ENCODE peak calls at places on chromosome 22, in five cellular contexts. One of them, this sample, is unnamed.

GRCh38 chr22:47400701-47401591 is 638.5 kb downstream of the TBC1D22A start:
- DNase-seq in foreskin fibroblast: no peak
- DNase-seq in BJ: no peak
- DNase-seq in cardiac fibroblast: no peak
- DNase-seq in astrocyte of the spinal cord: no peak
- DNase-seq in this sample: no peak

GRCh38 chr22:43343262-43343988 is at the start of gene SCUBE1:
- DNase-seq in foreskin fibroblast: peak
- DNase-seq in BJ: no peak
- DNase-seq in astrocyte of the spinal cord: no peak
- DNase-seq in cardiac fibroblast: peak
- DNase-seq in this sample: no peak

GRCh38 chr22:42877158-42877557 is 20.1 kb upstream of the ARFGAP3 start:
- DNase-seq in astrocyte of the spinal cord: no peak
- DNase-seq in foreskin fibroblast: no peak
- DNase-seq in BJ: no peak
- DNase-seq in cardiac fibroblast: no peak
- DNase-seq in this sample: no peak

GRCh38 chr22:49628351-49629023 is 199.2 kb downstream of the BRD1 start:
- DNase-seq in foreskin fibroblast: no peak
- DNase-seq in BJ: no peak
- DNase-seq in cardiac fibroblast: no peak
- DNase-seq in astrocyte of the spinal cord: no peak
- DNase-seq in this sample: no peak

GRCh38 chr22:48185656-48186055 is 1423.2 kb downstream of the TBC1D22A start:
- DNase-seq in foreskin fibroblast: no peak
- DNase-seq in cardiac fibroblast: no peak
- DNase-seq in BJ: no peak
- DNase-seq in astrocyte of the spinal cord: no peak
- DNase-seq in this sample: no peak

GRCh38 chr22:20531404-20532181 is 24.2 kb downstream of the MED15 start:
- DNase-seq in foreskin fibroblast: peak
- DNase-seq in cardiac fibroblast: peak
- DNase-seq in BJ: no peak
- DNase-seq in astrocyte of the spinal cord: peak
- DNase-seq in this sample: no peak

GRCh38 chr22:43233529-43233928 is 46.6 kb upstream of the TTLL12 start:
- DNase-seq in foreskin fibroblast: no peak
- DNase-seq in astrocyte of the spinal cord: no peak
- DNase-seq in BJ: no peak
- DNase-seq in cardiac fibroblast: no peak
- DNase-seq in this sample: no peak

GRCh38 chr22:50625568-50626313 is 2.2 kb downstream of the ARSA start:
- DNase-seq in foreskin fibroblast: no peak
- DNase-seq in cardiac fibroblast: no peak
- DNase-seq in BJ: no peak
- DNase-seq in astrocyte of the spinal cord: no peak
- DNase-seq in this sample: no peak

GRCh38 chr22:43289976-43290663 is 53.1 kb downstream of the SCUBE1 start:
- DNase-seq in foreskin fibroblast: peak
- DNase-seq in astrocyte of the spinal cord: peak
- DNase-seq in cardiac fibroblast: peak
- DNase-seq in BJ: no peak
- DNase-seq in this sample: no peak

GRCh38 chr22:49976439-49977175 is 16.0 kb downstream of the PIM3 start:
- DNase-seq in cardiac fibroblast: no peak
- DNase-seq in astrocyte of the spinal cord: no peak
- DNase-seq in BJ: no peak
- DNase-seq in foreskin fibroblast: no peak
- DNase-seq in this sample: no peak

GRCh38 chr22:49869855-49870712 is 16.4 kb downstream of the ZBED4 start:
- DNase-seq in foreskin fibroblast: no peak
- DNase-seq in astrocyte of the spinal cord: no peak
- DNase-seq in BJ: no peak
- DNase-seq in cardiac fibroblast: no peak
- DNase-seq in this sample: no peak

GRCh38 chr22:46984751-46985506 is 222.5 kb downstream of the TBC1D22A start:
- DNase-seq in BJ: peak
- DNase-seq in astrocyte of the spinal cord: peak
- DNase-seq in cardiac fibroblast: peak
- DNase-seq in foreskin fibroblast: peak
- DNase-seq in this sample: peak

GRCh38 chr22:48883211-48883960 is 944.3 kb downstream of the BRD1 start:
- DNase-seq in BJ: no peak
- DNase-seq in astrocyte of the spinal cord: no peak
- DNase-seq in cardiac fibroblast: no peak
- DNase-seq in foreskin fibroblast: no peak
- DNase-seq in this sample: no peak

GRCh38 chr22:23182289-23183106 is 2.2 kb downstream of the BCR start:
- DNase-seq in foreskin fibroblast: peak
- DNase-seq in astrocyte of the spinal cord: no peak
- DNase-seq in cardiac fibroblast: no peak
- DNase-seq in BJ: no peak
- DNase-seq in this sample: no peak

GRCh38 chr22:35971418-35972119 is 57.1 kb downstream of the RBFOX2 start:
- DNase-seq in BJ: peak
- DNase-seq in astrocyte of the spinal cord: peak
- DNase-seq in foreskin fibroblast: peak
- DNase-seq in cardiac fibroblast: peak
- DNase-seq in this sample: peak

GRCh38 chr22:42299586-42300285 is 29.3 kb upstream of the TCF20 start:
- DNase-seq in foreskin fibroblast: no peak
- DNase-seq in cardiac fibroblast: no peak
- DNase-seq in BJ: no peak
- DNase-seq in astrocyte of the spinal cord: no peak
- DNase-seq in this sample: no peak

GRCh38 chr22:45200862-45201511 is 37.3 kb downstream of the NUP50 start:
- DNase-seq in astrocyte of the spinal cord: peak
- DNase-seq in cardiac fibroblast: no peak
- DNase-seq in foreskin fibroblast: no peak
- DNase-seq in BJ: no peak
- DNase-seq in this sample: no peak

GRCh38 chr22:44132724-44133123 is 48.0 kb upstream of the PARVG start:
- DNase-seq in BJ: no peak
- DNase-seq in cardiac fibroblast: no peak
- DNase-seq in foreskin fibroblast: no peak
- DNase-seq in astrocyte of the spinal cord: no peak
- DNase-seq in this sample: no peak

GRCh38 chr22:49623715-49624114 is 204.0 kb downstream of the BRD1 start:
- DNase-seq in foreskin fibroblast: no peak
- DNase-seq in cardiac fibroblast: no peak
- DNase-seq in BJ: no peak
- DNase-seq in astrocyte of the spinal cord: no peak
- DNase-seq in this sample: no peak

GRCh38 chr22:22111267-22111751 is 128.7 kb upstream of the TOP3B start:
- DNase-seq in foreskin fibroblast: peak
- DNase-seq in cardiac fibroblast: peak
- DNase-seq in BJ: no peak
- DNase-seq in astrocyte of the spinal cord: peak
- DNase-seq in this sample: no peak

GRCh38 chr22:45435544-45436139 is 22.1 kb downstream of the RIBC2 start:
- DNase-seq in foreskin fibroblast: peak
- DNase-seq in cardiac fibroblast: peak
- DNase-seq in BJ: no peak
- DNase-seq in astrocyte of the spinal cord: peak
- DNase-seq in this sample: peak

GRCh38 chr22:22030493-22031182 is 48.1 kb upstream of the TOP3B start:
- DNase-seq in foreskin fibroblast: no peak
- DNase-seq in astrocyte of the spinal cord: no peak
- DNase-seq in cardiac fibroblast: peak
- DNase-seq in BJ: no peak
- DNase-seq in this sample: no peak

GRCh38 chr22:19786264-19786585 is 25.6 kb downstream of the TBX1 start:
- DNase-seq in astrocyte of the spinal cord: no peak
- DNase-seq in BJ: no peak
- DNase-seq in cardiac fibroblast: no peak
- DNase-seq in foreskin fibroblast: no peak
- DNase-seq in this sample: no peak

GRCh38 chr22:19765477-19766234 is 5.1 kb downstream of the TBX1 start:
- DNase-seq in cardiac fibroblast: no peak
- DNase-seq in BJ: no peak
- DNase-seq in foreskin fibroblast: peak
- DNase-seq in astrocyte of the spinal cord: no peak
- DNase-seq in this sample: no peak

GRCh38 chr22:43501951-43502874 is 90.4 kb downstream of the MPPED1 start:
- DNase-seq in foreskin fibroblast: no peak
- DNase-seq in astrocyte of the spinal cord: no peak
- DNase-seq in BJ: no peak
- DNase-seq in cardiac fibroblast: no peak
- DNase-seq in this sample: no peak

GRCh38 chr22:48717076-48717810 is 1110.4 kb downstream of the BRD1 start:
- DNase-seq in foreskin fibroblast: no peak
- DNase-seq in astrocyte of the spinal cord: no peak
- DNase-seq in BJ: no peak
- DNase-seq in cardiac fibroblast: no peak
- DNase-seq in this sample: no peak

GRCh38 chr22:45271667-45272188 is 13.0 kb upstream of the UPK3A start:
- DNase-seq in astrocyte of the spinal cord: no peak
- DNase-seq in foreskin fibroblast: peak
- DNase-seq in cardiac fibroblast: peak
- DNase-seq in BJ: no peak
- DNase-seq in this sample: no peak

GRCh38 chr22:47724030-47724429 is 961.6 kb downstream of the TBC1D22A start:
- DNase-seq in foreskin fibroblast: no peak
- DNase-seq in astrocyte of the spinal cord: no peak
- DNase-seq in BJ: no peak
- DNase-seq in cardiac fibroblast: no peak
- DNase-seq in this sample: no peak

GRCh38 chr22:43481528-43482309 is 69.9 kb downstream of the MPPED1 start:
- DNase-seq in cardiac fibroblast: no peak
- DNase-seq in BJ: no peak
- DNase-seq in astrocyte of the spinal cord: no peak
- DNase-seq in foreskin fibroblast: no peak
- DNase-seq in this sample: no peak

GRCh38 chr22:50676661-50677492 is 4.3 kb downstream of the SHANK3 start:
- DNase-seq in cardiac fibroblast: no peak
- DNase-seq in BJ: no peak
- DNase-seq in astrocyte of the spinal cord: no peak
- DNase-seq in foreskin fibroblast: no peak
- DNase-seq in this sample: no peak

GRCh38 chr22:35394011-35394312 is 6.0 kb upstream of the MCM5 start:
- DNase-seq in BJ: no peak
- DNase-seq in astrocyte of the spinal cord: peak
- DNase-seq in cardiac fibroblast: no peak
- DNase-seq in foreskin fibroblast: no peak
- DNase-seq in this sample: no peak

GRCh38 chr22:35538801-35539321 is 1.8 kb upstream of the RASD2 start:
- DNase-seq in BJ: no peak
- DNase-seq in cardiac fibroblast: no peak
- DNase-seq in foreskin fibroblast: peak
- DNase-seq in astrocyte of the spinal cord: no peak
- DNase-seq in this sample: no peak

GRCh38 chr22:36196254-36197064 is 5.2 kb downstream of the APOL4 start:
- DNase-seq in cardiac fibroblast: no peak
- DNase-seq in foreskin fibroblast: no peak
- DNase-seq in BJ: no peak
- DNase-seq in astrocyte of the spinal cord: no peak
- DNase-seq in this sample: no peak

GRCh38 chr22:20486229-20486628 is 9.4 kb downstream of the KLHL22 start:
- DNase-seq in cardiac fibroblast: no peak
- DNase-seq in astrocyte of the spinal cord: no peak
- DNase-seq in BJ: no peak
- DNase-seq in foreskin fibroblast: no peak
- DNase-seq in this sample: no peak

GRCh38 chr22:24807284-24807950 is 1.4 kb downstream of the SGSM1 start:
- DNase-seq in cardiac fibroblast: peak
- DNase-seq in astrocyte of the spinal cord: no peak
- DNase-seq in BJ: no peak
- DNase-seq in foreskin fibroblast: peak
- DNase-seq in this sample: no peak
- H3K4me3 ChIP-seq in cardiac fibroblast: no peak
- H3K4me3 ChIP-seq in astrocyte of the spinal cord: no peak
- H3K4me3 ChIP-seq in BJ: no peak
- H3K4me3 ChIP-seq in foreskin fibroblast: no peak
- H3K4me3 ChIP-seq in this sample: no peak

GRCh38 chr22:26669060-26669481 is 11.7 kb downstream of the MIAT start:
- DNase-seq in BJ: no peak
- DNase-seq in cardiac fibroblast: peak
- DNase-seq in astrocyte of the spinal cord: peak
- DNase-seq in foreskin fibroblast: peak
- DNase-seq in this sample: no peak
- TF ChIP-seq CTCF in BJ: peak
- TF ChIP-seq CTCF in cardiac fibroblast: peak
- TF ChIP-seq CTCF in astrocyte of the spinal cord: peak
- TF ChIP-seq CTCF in foreskin fibroblast: peak
- TF ChIP-seq CTCF in this sample: peak

GRCh38 chr22:39530136-39530535 is 2.4 kb downstream of the RPS19BP1 start:
- DNase-seq in BJ: no peak
- DNase-seq in cardiac fibroblast: no peak
- DNase-seq in foreskin fibroblast: no peak
- DNase-seq in astrocyte of the spinal cord: no peak
- DNase-seq in this sample: no peak
- H3K4me3 ChIP-seq in BJ: no peak
- H3K4me3 ChIP-seq in cardiac fibroblast: no peak
- H3K4me3 ChIP-seq in foreskin fibroblast: no peak
- H3K4me3 ChIP-seq in astrocyte of the spinal cord: no peak
- H3K4me3 ChIP-seq in this sample: no peak

GRCh38 chr22:41285820-41286638 is at the start of gene RANGAP1:
- DNase-seq in astrocyte of the spinal cord: peak
- DNase-seq in cardiac fibroblast: peak
- DNase-seq in BJ: peak
- DNase-seq in foreskin fibroblast: peak
- DNase-seq in this sample: peak
- TF ChIP-seq CTCF in astrocyte of the spinal cord: peak
- TF ChIP-seq CTCF in cardiac fibroblast: peak
- TF ChIP-seq CTCF in BJ: peak
- TF ChIP-seq CTCF in foreskin fibroblast: no peak
- TF ChIP-seq CTCF in this sample: peak

DNA sequence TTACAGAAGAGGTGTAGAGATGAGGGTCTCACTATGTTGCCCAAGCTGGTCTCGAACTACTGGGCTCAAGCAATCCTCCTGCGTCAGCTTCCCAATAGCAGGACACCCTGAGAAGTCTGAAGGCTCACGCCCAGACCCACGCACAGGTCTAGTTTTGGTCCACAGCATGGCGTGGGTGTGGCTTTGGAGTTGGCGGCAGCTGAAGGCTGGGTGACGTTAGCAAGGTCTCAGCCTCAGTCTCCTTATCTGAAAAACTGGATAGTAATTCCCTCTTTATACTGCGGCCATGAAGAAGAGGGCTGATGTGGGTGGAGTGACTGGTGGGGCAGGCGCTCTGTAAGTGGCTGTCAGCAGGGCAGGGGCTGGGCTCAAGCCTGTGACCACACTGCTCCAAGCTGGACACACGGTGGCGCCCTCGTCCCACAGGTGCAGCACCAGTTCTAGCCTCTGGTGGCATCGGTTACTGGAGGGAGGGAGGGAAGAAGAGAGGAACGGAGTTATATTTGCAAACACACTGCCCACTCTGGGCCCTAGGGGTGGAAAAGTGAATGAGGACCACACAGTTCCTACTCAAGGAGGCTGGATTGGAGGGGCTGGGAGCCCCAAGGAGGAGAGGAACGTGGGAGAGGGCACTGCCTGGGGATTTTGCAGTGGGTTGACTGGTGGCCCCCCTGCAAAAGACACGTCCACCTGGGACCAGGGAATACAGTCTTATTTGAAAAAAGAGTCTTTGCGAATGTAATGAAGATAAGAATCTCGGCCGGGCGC is 19.6 kb upstream of the CARD10 start:
- DNase-seq in cardiac fibroblast: peak
- DNase-seq in BJ: peak
- DNase-seq in astrocyte of the spinal cord: peak
- DNase-seq in foreskin fibroblast: peak
- DNase-seq in this sample: no peak
- H3K4me3 ChIP-seq in cardiac fibroblast: no peak
- H3K4me3 ChIP-seq in BJ: no peak
- H3K4me3 ChIP-seq in astrocyte of the spinal cord: no peak
- H3K4me3 ChIP-seq in foreskin fibroblast: no peak
- H3K4me3 ChIP-seq in this sample: no peak